ENCODE peak calls at places on chromosome X, in four cellular contexts. J is fibroblast of pulmonary artery; K is CD8-positive, alpha-beta memory T cell; P is stimulated activated CD4-positive, alpha-beta T cell treated with anti-CD3 and anti-CD28 coated beads, Interleukin-2, amount 100 ng/mL, for 48 hours. L is an unnamed sample.

GRCh38 chrX:15298201-15298600 is 17.2 kb downstream of the ASB11 start:
- DNase-seq in K (no peak), P (no peak), J (peak), L (no peak)

GRCh38 chrX:53440101-53440500 is 5.9 kb upstream of the HSD17B10 start:
- DNase-seq in P (no peak), J (no peak), K (no peak), L (no peak)

GRCh38 chrX:27883468-27884092 is 75.8 kb downstream of the MAGEB10 start:
- DNase-seq in K (no peak), P (no peak), J (no peak), L (no peak)

GRCh38 chrX:30275498-30275897 is 28.6 kb downstream of the MAGEB1 start:
- DNase-seq in J (peak), K (no peak), P (no peak), L (peak)

GRCh38 chrX:53269536-53270107 is 11.8 kb downstream of the IQSEC2 start:
- DNase-seq in J (no peak), P (no peak), K (no peak), L (no peak)

GRCh38 chrX:134573683-134574035 is 84.6 kb downstream of the PLAC1 start:
- DNase-seq in K (no peak), P (no peak), J (no peak), L (no peak)

GRCh38 chrX:45017946-45018345 is 145.0 kb downstream of the KDM6A start:
- DNase-seq in J (no peak), P (no peak), K (no peak), L (no peak)

GRCh38 chrX:118496763-118497079 is 1.1 kb downstream of the DOCK11 start:
- DNase-seq in K (no peak), P (no peak), J (no peak), L (no peak)

GRCh38 chrX:100995469-100995868 is 26.0 kb downstream of the ARL13A start:
- DNase-seq in J (peak), K (no peak), P (peak), L (peak)

GRCh38 chrX:10177620-10178019 is 20.8 kb downstream of the CLCN4 start:
- DNase-seq in K (no peak), J (peak), P (no peak), L (peak)

GRCh38 chrX:28177202-28177601 is 196.0 kb upstream of the DCAF8L1 start:
- DNase-seq in J (no peak), P (no peak), K (no peak), L (no peak)

GRCh38 chrX:47619486-47620302 is at the start of gene SYN1:
- DNase-seq in J (peak), P (peak), K (peak), L (peak)

GRCh38 chrX:132532955-132533354 is 44.1 kb upstream of the MBNL3 start:
- DNase-seq in J (peak), K (no peak), P (no peak), L (peak)

GRCh38 chrX:74363914-74364313 is 57.4 kb upstream of the SLC16A2 start:
- DNase-seq in K (no peak), P (no peak), J (no peak), L (no peak)

GRCh38 chrX:23694606-23695005 is 27.3 kb downstream of the PRDX4 start:
- DNase-seq in K (peak), J (peak), P (peak), L (peak)

GRCh38 chrX:65706041-65706828 is 38.8 kb downstream of the MSN start:
- DNase-seq in J (peak), K (peak), P (no peak), L (peak)

GRCh38 chrX:7950865-7951264 is 23.7 kb upstream of the PNPLA4 start:
- DNase-seq in P (no peak), K (no peak), J (no peak), L (no peak)

GRCh38 chrX:49309401-49309981 is 6.0 kb downstream of the GAGE10 start:
- DNase-seq in K (no peak), J (peak), P (no peak), L (peak)

GRCh38 chrX:136626237-136626636 is 21.7 kb upstream of the CD40LG start:
- DNase-seq in K (no peak), J (no peak), P (no peak), L (no peak)

GRCh38 chrX:41528784-41529183 is 81.6 kb downstream of the NYX start:
- DNase-seq in P (no peak), K (no peak), J (no peak), L (no peak)

GRCh38 chrX:9864011-9864410 is 77.8 kb downstream of the SHROOM2 start:
- DNase-seq in P (no peak), K (no peak), J (no peak), L (no peak)

GRCh38 chrX:100946521-100946920 is 17.8 kb upstream of the XKRX start:
- DNase-seq in J (peak), P (no peak), K (no peak), L (peak)

L was measured in fibroblast of villous mesenchyme.